ENCODE peak calls at places on chromosomes 2 and 18, in four cellular contexts. P, G, Z and F are unnamed samples.

GRCh38 chr2:159882069-159882468 is 84.1 kb upstream of the CD302 start:
- DNase-seq in P (no peak), G (no peak), Z (no peak), F (no peak)

GRCh38 chr18:31581498-31582197 is 10.0 kb upstream of the TTR start:
- DNase-seq in P (no peak), G (no peak), Z (peak), F (peak)

GRCh38 chr2:150119860-150120259 is 367.6 kb downstream of the RND3 start:
- DNase-seq in P (no peak), G (no peak), Z (no peak), F (no peak)

GRCh38 chr2:96819876-96820511 is 3.9 kb downstream of the CNNM3 start:
- DNase-seq in P (no peak), G (no peak), Z (no peak), F (no peak)

GRCh38 chr2:219274392-219274921 is 4.7 kb upstream of the DNAJB2 start:
- DNase-seq in P (no peak), G (no peak), Z (peak), F (no peak)

GRCh38 chr2:29260151-29260772 is 145.0 kb downstream of the CLIP4 start:
- DNase-seq in P (no peak), G (no peak), Z (no peak), F (peak)

GRCh38 chr2:239768907-239769573 is 256.1 kb downstream of the NDUFA10 start:
- DNase-seq in P (no peak), G (no peak), Z (no peak), F (no peak)

GRCh38 chr18:59123588-59124369 is 15.9 kb upstream of the SEC11C start:
- DNase-seq in P (no peak), G (no peak), Z (no peak), F (no peak)

GRCh38 chr2:140990416-140990815 is 1140.4 kb downstream of the LRP1B start:
- DNase-seq in P (no peak), G (no peak), Z (no peak), F (no peak)

GRCh38 chr2:165573534-165574461 is 104.3 kb downstream of the CSRNP3 start:
- DNase-seq in P (peak), G (no peak), Z (peak), F (peak)

GRCh38 chr2:66888791-66889631 is 454.1 kb downstream of the MEIS1 start:
- DNase-seq in P (no peak), G (no peak), Z (no peak), F (no peak)

GRCh38 chr2:176473177-176473576 is 203.9 kb downstream of the MTX2 start:
- DNase-seq in P (no peak), G (no peak), Z (no peak), F (peak)

GRCh38 chr18:51039138-51040112 is 9.4 kb downstream of the SMAD4 start:
- DNase-seq in P (no peak), G (peak), Z (no peak), F (no peak)

GRCh38 chr2:103512442-103512841 is 750.6 kb downstream of the TMEM182 start:
- DNase-seq in P (no peak), G (no peak), Z (no peak), F (no peak)

GRCh38 chr18:70046796-70047195 is 99.1 kb upstream of the CD226 start:
- DNase-seq in P (no peak), G (no peak), Z (no peak), F (no peak)

GRCh38 chr2:139514946-139515345 is 734.8 kb upstream of the NXPH2 start:
- DNase-seq in P (no peak), G (no peak), Z (no peak), F (no peak)

DNA sequence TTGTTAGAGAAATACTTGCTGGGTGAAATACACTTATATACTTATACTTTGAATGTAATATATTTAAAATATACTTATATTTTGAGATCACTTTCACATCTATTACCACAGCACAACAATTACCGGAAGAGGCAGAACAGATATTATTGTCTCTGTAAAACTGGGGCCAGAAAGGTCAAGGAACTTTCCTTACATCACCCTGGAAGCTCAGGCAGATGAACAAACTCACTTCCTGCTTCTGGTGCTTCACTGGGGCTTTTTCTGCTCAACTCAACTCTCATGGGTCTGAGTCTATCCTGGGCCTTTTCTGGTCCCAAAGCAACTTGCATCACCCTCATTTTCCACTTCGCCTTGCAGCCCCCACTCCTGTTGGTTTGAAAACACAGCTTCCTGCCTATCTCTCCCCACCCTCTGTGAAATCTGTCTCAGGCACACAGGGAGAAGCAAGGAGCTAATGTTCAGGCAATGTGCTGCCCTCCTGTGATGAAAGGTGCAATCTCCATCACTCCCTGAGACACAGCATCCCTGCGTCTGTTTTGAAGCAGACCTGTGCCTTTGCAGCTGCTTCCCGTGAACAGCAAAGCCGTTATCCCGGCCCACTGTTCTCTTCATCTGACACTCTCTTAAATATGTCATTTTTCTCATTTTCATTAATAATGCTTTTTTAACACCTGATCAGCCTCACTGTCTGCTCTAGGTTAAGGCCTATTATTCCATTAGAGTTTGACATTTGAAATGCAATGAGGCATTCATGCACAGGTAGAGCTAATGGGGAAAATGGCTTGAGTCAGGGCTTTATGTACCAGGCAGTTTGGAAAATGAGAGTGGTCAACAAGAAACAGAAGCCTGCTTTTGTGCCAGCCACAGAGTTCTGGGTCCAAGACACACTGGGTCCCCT is 251.9 kb upstream of the CHAC2 start:
- DNase-seq in P (no peak), G (no peak), Z (no peak), F (peak)
- TF ChIP-seq POLR2AphosphoS5 in P (no peak), G (no peak), Z (no peak), F (no peak)

DNA sequence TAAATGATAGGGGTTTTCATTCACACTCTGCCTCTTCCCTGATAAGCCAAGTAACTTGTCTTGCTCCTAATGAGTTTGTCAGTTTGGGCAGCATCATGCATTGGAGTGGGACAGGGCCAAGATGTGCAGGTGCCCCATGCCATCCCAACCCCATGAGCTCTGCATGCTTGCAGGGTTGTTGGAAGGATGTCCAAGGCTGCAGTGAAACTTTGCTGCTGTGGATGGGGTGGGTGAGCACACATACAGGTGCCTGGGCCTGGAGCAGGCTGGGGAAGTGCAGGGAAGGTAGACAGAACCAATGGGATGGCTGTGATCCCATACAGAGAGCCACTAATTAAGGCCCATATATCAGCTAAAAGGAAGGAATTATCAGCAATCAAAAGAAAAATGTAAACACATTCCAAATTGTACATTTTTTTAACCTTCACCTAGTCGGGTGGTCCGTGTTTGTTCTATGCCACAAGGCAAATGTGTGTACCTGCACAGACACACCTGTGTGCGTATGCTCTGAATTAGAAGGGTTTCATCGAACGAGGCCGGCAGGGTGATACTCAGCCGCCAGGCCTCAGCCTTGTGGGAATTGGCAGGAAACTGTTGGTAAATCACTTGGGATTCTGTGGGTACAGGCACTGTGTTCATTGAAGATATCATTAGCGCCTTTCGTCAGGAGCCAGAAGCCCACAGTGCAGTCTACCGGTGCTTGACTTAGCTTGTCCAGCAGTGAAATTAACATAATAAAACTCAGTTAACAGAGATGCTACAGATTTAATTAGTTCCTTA is 342.9 kb downstream of the MYCN start:
- DNase-seq in P (no peak), G (no peak), Z (no peak), F (no peak)
- H3K4me2 ChIP-seq in P (no peak), G (no peak), Z (no peak), F (no peak)

GRCh38 chr2:189638305-189639002 is 22.8 kb upstream of the ASNSD1 start:
- DNase-seq in P (no peak), G (no peak), Z (no peak), F (no peak)
- TF ChIP-seq JUN in P (no peak), G (no peak), Z (no peak), F (no peak)

GRCh38 chr2:86302320-86302719 is 35.1 kb downstream of the REEP1 start:
- DNase-seq in P (no peak), G (no peak), Z (no peak), F (no peak)
- TF ChIP-seq POLR2AphosphoS5 in P (no peak), G (no peak), Z (no peak), F (no peak)

DNA sequence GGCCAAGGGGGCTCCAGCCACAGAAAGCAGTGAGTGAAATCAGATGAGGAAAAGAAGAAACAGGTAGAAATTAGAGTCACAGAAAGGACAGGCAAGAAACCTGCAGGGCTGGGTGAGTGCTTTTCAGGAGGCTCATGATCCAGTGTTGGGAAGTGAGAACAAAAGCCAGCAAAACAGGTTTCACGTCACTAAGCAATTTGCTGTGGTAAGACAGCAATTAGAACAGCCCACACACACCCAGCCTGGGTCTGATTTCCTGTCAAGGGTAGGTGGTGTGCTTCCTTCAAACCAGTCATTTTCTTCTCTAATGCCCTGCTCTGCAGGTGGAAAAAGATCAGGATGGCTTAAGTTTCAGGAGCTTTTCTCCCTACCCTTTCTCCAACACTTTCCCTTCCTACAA is 52.9 kb upstream of the XDH start:
- DNase-seq in P (no peak), G (no peak), Z (no peak), F (no peak)
- H3K4me2 ChIP-seq in P (no peak), G (no peak), Z (no peak), F (no peak)

GRCh38 chr18:23530195-23530594 is 26.9 kb downstream of the RMC1 start:
- DNase-seq in P (no peak), G (no peak), Z (no peak), F (no peak)

GRCh38 chr18:23526516-23527063 is 23.3 kb downstream of the RMC1 start:
- DNase-seq in P (no peak), G (no peak), Z (no peak), F (no peak)

GRCh38 chr18:23528580-23529472 is 25.5 kb downstream of the RMC1 start:
- DNase-seq in P (no peak), G (peak), Z (no peak), F (no peak)

GRCh38 chr18:23531912-23532311 is 28.6 kb downstream of the RMC1 start:
- DNase-seq in P (no peak), G (no peak), Z (no peak), F (no peak)

GRCh38 chr18:23529597-23529996 is 26.3 kb downstream of the RMC1 start:
- DNase-seq in P (no peak), G (peak), Z (no peak), F (peak)
- TF ChIP-seq JUN in P (no peak), G (peak), Z (no peak), F (peak)

GRCh38 chr18:12011962-12012549 is 30.7 kb downstream of the IMPA2 start:
- DNase-seq in P (no peak), G (no peak), Z (no peak), F (no peak)
- TF ChIP-seq POLR2AphosphoS5 in P (no peak), G (no peak), Z (no peak), F (no peak)